ENCODE peak calls at places on chromosome 3, in nine cellular contexts. O is NCI-H2081, J is NCI-H345, B is ovary, H is HuH-7, I is substantia nigra, V is left cardiac atrium, K is HS-5, Z is A172. L is an unnamed sample.

GRCh38 chr3:128421439-128421836 is 45.3 kb downstream of the DNAJB8 start:
- DNase-seq in O (no peak), J (no peak), B (no peak), H (no peak), I (no peak), V (no peak), K (no peak), Z (no peak), L (no peak)

GRCh38 chr3:122085666-122086065 is 30.5 kb downstream of the CD86 start:
- DNase-seq in O (no peak), J (no peak), B (no peak), H (no peak), I (no peak), V (no peak), K (no peak), Z (no peak), L (no peak)

GRCh38 chr3:177284383-177284881 is 87.2 kb upstream of the TBL1XR1 start:
- DNase-seq in O (no peak), J (peak; percentile 49), B (no peak), H (peak; percentile 23), I (no peak), V (peak; percentile 48), K (no peak), Z (peak; percentile 49), L (peak; percentile 57)

GRCh38 chr3:66010348-66011097 is 28.2 kb downstream of the MAGI1 start:
- DNase-seq in O (no peak), J (peak; percentile 17), B (no peak), H (no peak), I (no peak), V (no peak), K (no peak), Z (no peak), L (no peak)

GRCh38 chr3:32018723-32019564 is 37.4 kb downstream of the ZNF860 start:
- DNase-seq in O (no peak), J (peak; percentile 17), B (no peak), H (peak; percentile 63), I (no peak), V (no peak), K (no peak), Z (peak; percentile 70), L (no peak)

GRCh38 chr3:56547486-56547885 is 9.5 kb upstream of the CCDC66 start:
- DNase-seq in O (no peak), J (peak; percentile 1), B (no peak), H (no peak), I (no peak), V (no peak), K (no peak), Z (no peak), L (no peak)

GRCh38 chr3:123036352-123037014 is 8.9 kb upstream of the SEMA5B start:
- DNase-seq in O (no peak), J (no peak), B (no peak), H (no peak), I (no peak), V (peak; percentile 30), K (peak; percentile 25), Z (no peak), L (no peak)

GRCh38 chr3:153219147-153219546 is 57.1 kb downstream of the RAP2B start:
- DNase-seq in O (no peak), J (no peak), B (no peak), H (no peak), I (no peak), V (no peak), K (no peak), Z (no peak), L (no peak)

GRCh38 chr3:128411574-128412064 is 55.1 kb downstream of the DNAJB8 start:
- DNase-seq in O (no peak), J (no peak), B (no peak), H (no peak), I (no peak), V (no peak), K (no peak), Z (no peak), L (no peak)

GRCh38 chr3:81375921-81376320 is 385.5 kb downstream of the GBE1 start:
- DNase-seq in O (no peak), J (no peak), B (no peak), H (no peak), I (no peak), V (no peak), K (no peak), Z (no peak), L (no peak)

GRCh38 chr3:170826047-170826446 is 43.9 kb downstream of the RPL22L1 start:
- DNase-seq in O (no peak), J (no peak), B (no peak), H (no peak), I (no peak), V (no peak), K (no peak), Z (no peak), L (no peak)

L was measured in left ventricle myocardium superior.